ENCODE peak calls at places on chromosomes 5 and 9, in six cellular contexts. V is PC-3, U is HCT116, T is mesenchymal stem cell, H is neuronal stem cell, R is fibroblast of lung. C is an unnamed sample.

GRCh38 chr9:136054146-136054545 is 40.9 kb downstream of the NACC2 start:
- DNase-seq in V (no peak), U (no peak), T (no peak), H (no peak), R (no peak), C (no peak)

GRCh38 chr5:32100230-32100629 is 73.9 kb downstream of the GOLPH3 start:
- DNase-seq in V (no peak), U (no peak), T (peak), H (no peak), R (no peak), C (no peak)

GRCh38 chr9:21144620-21145019 is 3.0 kb upstream of the IFNW1 start:
- DNase-seq in V (no peak), U (no peak), T (no peak), H (no peak), R (no peak), C (no peak)

GRCh38 chr5:168347786-168348414 is 56.5 kb downstream of the WWC1 start:
- DNase-seq in V (peak), U (no peak), T (no peak), H (no peak), R (no peak), C (no peak)

GRCh38 chr5:53478411-53479044 is 1.9 kb upstream of the FST start:
- DNase-seq in V (peak), U (peak), T (peak), H (peak), R (peak), C (peak)

GRCh38 chr9:83281306-83282255 is 218.6 kb upstream of the RASEF start:
- DNase-seq in V (peak), U (no peak), T (peak), H (no peak), R (peak), C (peak)

GRCh38 chr5:138668451-138668850 is 84.8 kb upstream of the CTNNA1 start:
- DNase-seq in V (no peak), U (no peak), T (no peak), H (no peak), R (no peak), C (no peak)

GRCh38 chr5:157509587-157509986 is 49.6 kb downstream of the NIPAL4 start:
- DNase-seq in V (no peak), U (no peak), T (no peak), H (no peak), R (no peak), C (no peak)

GRCh38 chr5:117888688-117889087 is 1099.7 kb downstream of the DTWD2 start:
- DNase-seq in V (no peak), U (no peak), T (peak), H (no peak), R (no peak), C (no peak)

GRCh38 chr9:105206821-105207699 is 37.4 kb upstream of the SLC44A1 start:
- DNase-seq in V (peak), U (no peak), T (no peak), H (no peak), R (no peak), C (no peak)

GRCh38 chr9:93154293-93154903 is 20.3 kb upstream of the NINJ1 start:
- DNase-seq in V (peak), U (no peak), T (no peak), H (peak), R (no peak), C (no peak)

GRCh38 chr9:104772707-104773106 is 8.8 kb downstream of the NIPSNAP3B start:
- DNase-seq in V (no peak), U (no peak), T (no peak), H (no peak), R (no peak), C (no peak)

GRCh38 chr9:69400470-69400869 is 75.5 kb downstream of the ENTREP1 start:
- DNase-seq in V (peak), U (no peak), T (no peak), H (no peak), R (no peak), C (no peak)

GRCh38 chr5:33439905-33440481 is 772 bp upstream of the TARS1 start:
- DNase-seq in V (peak), U (no peak), T (no peak), H (no peak), R (no peak), C (no peak)

GRCh38 chr5:95841914-95842812 is 19.6 kb upstream of the GLRX start:
- DNase-seq in V (no peak), U (no peak), T (peak), H (no peak), R (no peak), C (no peak)

GRCh38 chr9:98864257-98865180 is 57.0 kb downstream of the GALNT12 start:
- DNase-seq in V (no peak), U (no peak), T (peak), H (no peak), R (no peak), C (no peak)

GRCh38 chr9:18489861-18490260 is 15.9 kb downstream of the ADAMTSL1 start:
- DNase-seq in V (peak), U (no peak), T (peak), H (no peak), R (peak), C (peak)

GRCh38 chr5:178419196-178419595 is 171.0 kb downstream of the COL23A1 start:
- DNase-seq in V (no peak), U (no peak), T (no peak), H (no peak), R (no peak), C (no peak)

GRCh38 chr9:128053560-128053959 is 13.6 kb downstream of the NAIF1 start:
- DNase-seq in V (no peak), U (no peak), T (no peak), H (no peak), R (no peak), C (no peak)

GRCh38 chr9:78472111-78472510 is 175.2 kb downstream of the PSAT1 start:
- DNase-seq in V (no peak), U (no peak), T (no peak), H (no peak), R (peak), C (peak)

GRCh38 chr9:2427016-2427891 is 194.3 kb upstream of the VLDLR start:
- DNase-seq in V (no peak), U (no peak), T (no peak), H (no peak), R (no peak), C (no peak)

GRCh38 chr5:125967576-125967975 is 455.6 kb upstream of the GRAMD2B start:
- DNase-seq in V (no peak), U (no peak), T (no peak), H (no peak), R (no peak), C (no peak)

GRCh38 chr9:137461663-137462395 is 2.7 kb upstream of the NSMF start:
- DNase-seq in V (no peak), U (peak), T (peak), H (no peak), R (no peak), C (no peak)
- H3K4me3 ChIP-seq in V (no peak), U (peak), T (no peak), H (no peak), R (no peak), C (no peak)

DNA sequence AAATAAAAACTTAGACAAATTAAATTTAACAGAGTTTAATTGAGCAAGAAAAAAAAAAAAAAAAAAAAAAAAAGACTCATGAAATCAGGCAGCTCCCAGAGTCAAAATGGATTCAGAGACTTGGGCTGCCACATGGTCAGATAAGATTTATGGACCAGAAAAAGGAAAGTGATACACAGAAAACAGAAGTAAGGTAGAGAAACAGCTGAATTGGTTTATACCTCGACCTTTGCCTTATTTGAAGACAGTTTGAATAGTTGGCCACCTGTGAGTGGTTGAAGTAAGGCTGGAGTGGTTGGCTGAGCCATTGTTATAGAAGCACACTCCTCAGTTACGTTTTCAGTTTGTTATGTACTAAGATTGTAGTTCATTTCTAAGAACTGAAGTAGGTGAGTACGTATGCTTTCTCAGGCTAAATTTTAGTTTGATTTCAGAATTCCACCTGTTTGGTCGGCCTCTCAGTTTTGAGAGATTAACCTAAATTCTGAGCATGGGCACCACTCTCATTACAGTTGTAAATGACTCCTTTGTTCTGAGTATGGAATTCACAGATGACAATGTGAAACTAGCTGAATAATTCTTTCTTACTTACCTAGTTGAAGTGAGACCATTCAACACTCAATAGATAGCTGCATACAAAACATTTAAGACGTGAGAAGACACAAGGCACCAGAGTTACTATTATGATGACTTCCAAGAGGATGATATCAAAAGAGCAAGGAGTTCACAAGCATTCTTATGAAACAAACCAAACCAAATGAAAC is 149.0 kb downstream of the AOPEP start:
- DNase-seq in V (no peak), U (no peak), T (no peak), H (no peak), R (no peak), C (no peak)
- H3K4me2 ChIP-seq in V (no peak), U (no peak), T (no peak), H (no peak), R (no peak), C (no peak)

GRCh38 chr5:176359658-176360057 is 1.9 kb downstream of the KIAA1191 start:
- DNase-seq in V (peak), U (no peak), T (peak), H (no peak), R (peak), C (no peak)
- H3K4me3 ChIP-seq in V (peak), U (no peak), T (no peak), H (no peak), R (no peak), C (no peak)

GRCh38 chr5:124581866-124582650 is 164.4 kb downstream of the ZNF608 start:
- DNase-seq in V (no peak), U (no peak), T (no peak), H (no peak), R (peak), C (no peak)
- H3K4me2 ChIP-seq in V (no peak), U (no peak), T (no peak), H (peak), R (no peak), C (no peak)

DNA sequence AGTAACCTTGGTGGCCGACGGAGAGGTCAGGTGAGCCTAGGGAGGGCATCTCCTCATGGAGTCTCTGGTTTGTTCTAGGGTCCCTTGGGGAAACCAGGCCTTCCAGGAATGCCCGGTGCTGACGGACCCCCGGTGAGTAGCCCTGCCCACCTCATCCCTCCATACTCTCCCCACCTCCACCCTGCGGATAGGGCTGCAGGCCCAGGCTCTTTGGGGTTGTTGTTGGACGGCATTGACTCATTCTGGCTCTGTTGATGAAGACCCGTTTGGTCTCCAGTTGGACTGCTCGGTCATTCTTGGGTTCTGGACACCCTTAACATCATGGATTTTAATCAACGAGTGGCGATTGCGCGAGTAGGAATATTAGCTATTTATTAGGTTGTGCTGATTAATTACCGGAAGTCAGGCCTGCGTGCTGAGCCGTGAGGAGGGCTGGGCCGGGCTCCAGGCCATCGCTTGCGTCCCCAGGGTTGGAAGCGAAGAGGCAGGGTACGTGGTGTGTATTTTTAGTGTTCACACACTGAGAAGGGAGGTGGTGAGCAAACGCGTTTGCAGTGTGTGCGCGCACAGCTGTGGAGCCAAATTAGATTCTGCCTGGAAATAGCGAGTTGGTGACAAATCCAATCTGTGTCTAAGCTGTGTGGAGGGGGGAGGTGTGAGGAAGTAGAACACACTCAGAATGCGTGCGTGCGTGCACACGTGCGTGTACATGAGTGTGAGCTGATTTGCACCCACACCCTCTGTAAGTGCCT is 112.1 kb upstream of the FCN2 start:
- DNase-seq in V (no peak), U (no peak), T (no peak), H (no peak), R (no peak), C (no peak)
- H3K4me3 ChIP-seq in V (no peak), U (no peak), T (no peak), H (peak), R (no peak), C (no peak)

GRCh38 chr5:150016537-150016936 is 16.0 kb downstream of the HMGXB3 start:
- DNase-seq in V (no peak), U (no peak), T (no peak), H (no peak), R (no peak), C (no peak)

GRCh38 chr5:150020249-150020648 is 19.7 kb downstream of the HMGXB3 start:
- DNase-seq in V (no peak), U (no peak), T (no peak), H (no peak), R (no peak), C (no peak)

GRCh38 chr5:150015415-150015814 is 14.9 kb downstream of the HMGXB3 start:
- DNase-seq in V (no peak), U (no peak), T (no peak), H (no peak), R (no peak), C (no peak)

GRCh38 chr5:150014456-150014855 is 13.9 kb downstream of the HMGXB3 start:
- DNase-seq in V (no peak), U (no peak), T (no peak), H (no peak), R (no peak), C (no peak)

DNA sequence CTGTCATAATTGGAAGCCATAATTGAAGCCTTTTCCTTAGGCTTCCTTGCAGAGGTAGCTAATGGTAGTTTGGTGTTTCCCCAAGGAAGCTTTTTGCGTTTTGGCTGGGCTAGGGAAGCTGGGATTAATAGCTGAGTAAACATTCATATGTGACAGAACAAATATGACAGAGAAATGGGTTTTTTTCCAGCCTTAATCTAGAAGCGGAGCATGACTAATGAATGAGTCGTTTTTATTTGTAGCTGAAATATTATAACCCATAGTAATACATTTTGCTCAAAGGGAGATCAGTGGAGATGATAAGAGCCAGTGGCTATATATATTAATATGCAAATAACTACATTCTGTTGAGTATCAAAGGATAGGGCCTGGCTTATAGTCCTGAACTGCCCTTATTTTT is 17.1 kb downstream of the HMGXB3 start:
- DNase-seq in V (peak), U (no peak), T (no peak), H (no peak), R (peak), C (peak)
- H3K4me2 ChIP-seq in V (peak), U (peak), T (no peak), H (no peak), R (peak), C (peak)

DNA sequence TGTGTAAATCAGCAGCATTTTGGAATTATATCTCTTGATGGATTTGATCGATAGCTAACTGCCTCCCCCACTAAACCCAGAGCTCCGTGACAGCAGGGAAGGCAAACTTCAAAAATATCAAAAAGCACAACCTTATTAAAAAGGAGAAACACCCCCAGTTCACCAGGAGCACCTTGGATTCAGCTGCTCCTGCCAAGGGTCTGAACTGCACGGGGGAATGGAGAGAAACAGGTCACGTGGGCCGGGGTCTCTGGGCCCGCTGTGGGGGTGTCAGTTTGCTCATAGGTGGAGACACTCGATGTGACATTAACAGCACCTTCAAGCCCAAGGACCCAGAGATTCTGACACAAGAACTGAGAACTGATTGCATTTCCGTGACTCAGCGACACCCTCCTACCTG is 1.1 kb upstream of the SLC34A1 start:
- DNase-seq in V (no peak), U (no peak), T (no peak), H (no peak), R (no peak), C (no peak)
- H3K4me3 ChIP-seq in V (no peak), U (no peak), T (no peak), H (no peak), R (no peak), C (no peak)

GRCh38 chr5:176528301-176528700 is 8.9 kb downstream of the RNF44 start:
- DNase-seq in V (no peak), U (no peak), T (no peak), H (no peak), R (no peak), C (no peak)
- H3K4me2 ChIP-seq in V (no peak), U (no peak), T (no peak), H (no peak), R (no peak), C (no peak)

DNA sequence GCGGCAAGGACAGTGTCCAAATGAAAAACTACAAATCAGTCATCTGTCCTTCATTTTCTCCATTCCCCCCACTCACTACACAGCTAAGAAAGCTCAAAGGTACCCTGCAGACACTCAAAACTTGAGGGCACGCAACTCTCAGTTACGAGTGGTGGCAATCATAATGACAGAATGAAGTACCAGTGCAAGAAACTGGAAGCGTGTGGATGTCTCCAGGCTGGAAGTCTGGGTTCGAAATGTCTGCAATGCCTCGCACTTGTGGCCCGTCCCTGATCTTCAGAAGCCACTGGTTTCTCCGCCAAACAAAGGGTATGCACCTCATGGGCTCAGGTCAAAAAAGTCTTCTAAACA is 597 bp upstream of the CENPH start:
- DNase-seq in V (no peak), U (no peak), T (no peak), H (no peak), R (no peak), C (no peak)
- H3K4me3 ChIP-seq in V (peak), U (peak), T (peak), H (peak), R (peak), C (peak)

C was measured in astrocyte.